ENCODE peak calls at places on chromosomes 16 and 17, in four cellular contexts. H is H1, K is H9, D is IMR-90. B is an unnamed sample.
A peak's percentile ranks its signal among the peaks of the same experiment; 100 is the strongest.

GRCh38 chr16:18800674-18801196 is 614 bp downstream of the ARL6IP1 start:
- DNase-seq in H (no peak), K (no peak), D (no peak), B (peak; percentile 44)

GRCh38 chr16:68479271-68479670 is 31.0 kb upstream of the SMPD3 start:
- DNase-seq in H (no peak), D (no peak), K (no peak), B (no peak)

GRCh38 chr17:28961391-28961790 is 10.1 kb upstream of the PHF12 start:
- DNase-seq in D (no peak), H (no peak), K (no peak), B (no peak)

GRCh38 chr16:49280022-49280741 is 1.5 kb downstream of the CBLN1 start:
- DNase-seq in D (no peak), H (no peak), K (peak; percentile 78), B (peak; percentile 83)

GRCh38 chr17:40598928-40599627 is 33.8 kb upstream of the CCR7 start:
- DNase-seq in H (no peak), D (peak; percentile 37), K (no peak), B (no peak)

GRCh38 chr17:28712037-28712704 is 483 bp upstream of the PROCA1 start:
- DNase-seq in H (no peak), K (peak; percentile 87), D (no peak), B (peak; percentile 81)

GRCh38 chr16:84535408-84535807 is 30.9 kb upstream of the MEAK7 start:
- DNase-seq in D (no peak), K (no peak), H (no peak), B (peak; percentile 53)

GRCh38 chr16:88770459-88771293 is 14.3 kb downstream of the PIEZO1 start:
- DNase-seq in K (peak; percentile 92), H (peak; percentile 69), D (peak; percentile 87), B (peak; percentile 92)

GRCh38 chr16:46852130-46852529 is 21.1 kb upstream of the C16orf87 start:
- DNase-seq in H (no peak), D (no peak), K (no peak), B (no peak)

GRCh38 chr16:87812200-87812656 is 46.4 kb upstream of the KLHDC4 start:
- DNase-seq in H (no peak), D (no peak), K (no peak), B (no peak)

DNA sequence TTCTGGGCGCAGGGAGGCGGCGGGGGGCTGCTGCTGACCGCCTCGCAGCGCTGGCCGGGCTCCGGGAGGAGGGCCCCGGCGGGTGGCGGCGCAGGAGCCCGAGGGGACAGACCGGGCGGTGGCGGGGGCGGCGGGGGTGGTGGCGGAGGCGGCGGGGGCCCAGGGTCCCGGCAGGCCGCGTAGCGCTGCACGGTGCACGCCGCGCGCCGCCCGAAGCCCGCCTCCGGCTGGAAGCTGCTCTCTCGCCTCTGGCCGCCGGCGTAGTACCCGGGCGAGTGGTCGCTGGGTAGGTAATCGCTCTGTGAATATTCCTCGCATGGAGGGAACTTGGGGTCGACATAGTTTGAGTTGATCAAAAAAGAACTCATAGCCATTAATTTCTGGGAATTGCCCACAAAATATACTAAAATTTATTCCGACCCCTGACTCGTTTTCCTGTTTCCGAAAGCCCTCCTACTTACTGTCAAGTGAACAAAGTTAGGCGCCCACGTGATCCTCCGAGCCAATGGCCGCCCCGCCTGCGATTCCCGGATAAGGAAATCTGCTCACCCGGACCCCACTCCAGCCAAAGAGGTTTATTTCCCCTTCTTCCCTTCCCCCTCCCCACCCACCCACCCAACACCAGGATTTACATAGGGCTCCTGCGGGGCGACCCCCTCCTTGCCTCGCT is at the start of gene HOXB4:
- DNase-seq in H (no peak), K (peak; percentile 90), D (peak; percentile 88), B (peak; percentile 75)
- H3K4ac ChIP-seq in H (no peak within 1 kb of the TSS), K (no peak within 1 kb of the TSS), D (peak within 1 kb of the TSS; percentile 97), B (no peak within 1 kb of the TSS)

DNA sequence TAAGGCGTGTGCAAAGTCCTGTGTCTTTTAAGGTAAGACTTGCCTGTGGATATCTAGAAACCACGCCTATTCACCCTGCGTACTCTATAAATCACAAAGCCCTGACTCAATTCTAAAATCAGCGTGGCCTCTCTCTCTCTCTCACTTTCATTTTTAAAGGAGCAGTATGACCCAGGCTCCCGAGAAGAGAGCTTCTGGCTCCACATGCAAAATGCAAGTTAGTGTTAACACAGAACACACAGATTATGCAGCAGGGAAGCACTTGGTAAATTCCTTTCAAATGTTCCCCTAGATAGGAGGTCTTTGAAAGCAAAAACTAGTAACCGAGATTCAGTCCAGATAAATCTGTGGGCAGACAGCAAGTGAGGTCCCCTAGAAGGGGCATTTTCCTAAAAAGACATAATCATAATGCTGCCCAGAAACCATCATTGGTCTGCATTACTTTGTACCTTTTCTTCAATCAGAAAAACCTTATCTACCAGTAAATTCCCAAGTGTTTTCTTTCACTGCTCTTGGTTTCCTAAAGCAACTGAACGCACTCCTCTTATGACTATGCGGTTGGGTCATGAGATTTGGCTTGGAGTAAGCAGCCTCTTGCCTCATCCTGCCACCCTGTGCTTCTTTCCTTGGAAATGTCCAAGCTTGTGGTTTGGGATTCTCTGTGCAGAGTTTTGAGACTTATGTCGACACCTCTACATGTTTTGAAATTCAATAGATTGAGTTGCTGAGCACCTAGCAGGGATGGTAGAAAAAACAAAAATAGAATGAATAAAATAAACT is 31.7 kb upstream of the KCNJ2 start:
- DNase-seq in D (peak; percentile 95), H (no peak), K (no peak), B (peak; percentile 60)
- H3K4me1 ChIP-seq in D (peaks cover 14% of the 10 kb centered on the region), H (no peaks in the 10 kb centered on the region), K (no peaks in the 10 kb centered on the region), B (no peaks in the 10 kb centered on the region)

GRCh38 chr16:81443688-81444447 is 740 bp upstream of the CMIP start:
- DNase-seq in D (no peak), K (peak; percentile 52), H (no peak), B (no peak)

GRCh38 chr16:81445926-81446317 is 1.3 kb downstream of the CMIP start:
- DNase-seq in H (no peak), K (no peak), D (no peak), B (peak; percentile 67)

GRCh38 chr16:81446318-81447275 is 2.0 kb downstream of the CMIP start:
- DNase-seq in K (no peak), D (peak; percentile 51), H (no peak), B (peak; percentile 66)

GRCh38 chr16:81444448-81445121 is at the start of gene CMIP:
- DNase-seq in H (peak; percentile 34), D (peak; percentile 72), K (peak; percentile 82), B (peak; percentile 88)

GRCh38 chr16:81445143-81445922 is 725 bp downstream of the CMIP start:
- DNase-seq in K (no peak), H (no peak), D (peak; percentile 19), B (no peak)
- H3K4ac ChIP-seq in K (no peak overlapping the region), H (no peak overlapping the region), D (peak overlapping the region; percentile 80), B (peak overlapping the region; percentile 64)

GRCh38 chr17:58337126-58337599 is 8.6 kb upstream of the TSPOAP1 start:
- DNase-seq in K (peak; percentile 48), D (peak; percentile 27), H (no peak), B (peak; percentile 70)

GRCh38 chr17:58337600-58338453 is 9.2 kb upstream of the TSPOAP1 start:
- DNase-seq in D (peak; percentile 96), K (peak; percentile 94), H (peak; percentile 44), B (peak; percentile 93)

GRCh38 chr17:58338907-58339774 is 10.5 kb upstream of the TSPOAP1 start:
- DNase-seq in D (peak; percentile 88), H (no peak), K (peak; percentile 95), B (peak; percentile 94)

GRCh38 chr17:58339775-58340622 is 11.4 kb upstream of the TSPOAP1 start:
- DNase-seq in H (no peak), K (no peak), D (no peak), B (no peak)

DNA sequence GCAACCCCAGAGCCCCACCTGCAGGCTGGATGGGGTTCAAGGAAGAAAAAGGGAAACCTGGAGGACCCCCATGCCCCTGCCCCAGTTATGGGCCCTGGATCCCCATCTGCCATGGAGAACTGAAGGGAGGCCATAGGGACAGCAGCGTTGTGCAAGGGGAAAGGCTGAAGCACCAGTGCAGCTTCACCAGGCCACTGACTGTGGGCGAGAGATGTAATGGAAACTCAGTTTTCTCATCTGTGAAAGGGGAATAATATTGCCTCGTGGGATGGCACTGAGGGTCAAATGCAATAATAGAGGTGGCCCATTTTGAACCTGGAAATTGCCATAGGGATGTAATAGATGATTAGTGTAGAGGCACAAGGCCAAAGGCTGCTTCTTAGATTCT is 9.9 kb upstream of the TSPOAP1 start:
- DNase-seq in K (no peak), H (no peak), D (no peak), B (no peak)
- H3K4me1 ChIP-seq in K (peaks cover 6% of the 10 kb centered on the region), H (peaks cover 4% of the 10 kb centered on the region), D (peaks cover 38% of the 10 kb centered on the region), B (peaks cover 24% of the 10 kb centered on the region)

DNA sequence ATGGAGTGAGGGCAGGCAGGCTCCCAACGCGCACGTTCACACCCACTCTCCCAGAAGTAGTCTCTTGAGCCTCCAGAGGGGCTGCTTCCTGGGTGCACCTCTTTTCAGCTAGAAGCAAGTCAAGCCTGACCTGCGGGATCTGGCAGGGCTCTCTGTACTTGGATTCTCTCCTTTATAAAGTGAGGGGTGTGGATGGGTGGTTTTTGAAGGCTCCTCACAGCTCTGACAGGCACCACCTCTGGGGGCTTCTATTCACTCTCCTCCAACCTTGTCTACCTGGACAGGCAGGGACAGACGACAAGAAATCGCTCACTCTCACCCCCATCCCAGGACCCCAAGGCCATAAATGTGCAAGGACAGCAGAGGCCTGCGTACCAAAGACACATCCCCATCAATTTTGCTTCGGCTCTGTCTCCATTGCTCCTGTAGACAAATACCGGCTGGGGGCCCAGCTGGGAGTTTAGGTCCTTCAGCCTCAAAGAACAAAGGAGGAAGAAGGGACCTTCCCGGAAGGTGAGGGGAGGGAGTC is 814 bp upstream of the DYNLL2 start:
- DNase-seq in K (no peak), H (no peak), D (no peak), B (no peak)
- H3K4ac ChIP-seq in K (no peak overlapping the region), H (peak overlapping the region; percentile 29), D (peak overlapping the region; percentile 95), B (peak overlapping the region; percentile 87)

GRCh38 chr17:77493238-77493812 is 352.6 kb downstream of the SEC14L1 start:
- DNase-seq in H (no peak), K (no peak), D (no peak), B (no peak)
- H3K4me1 ChIP-seq in H (no peaks in the 10 kb centered on the region), K (no peaks in the 10 kb centered on the region), D (peaks cover 3% of the 10 kb centered on the region), B (no peaks in the 10 kb centered on the region)

GRCh38 chr16:86798247-86799041 is 220.1 kb downstream of the FOXL1 start:
- DNase-seq in K (no peak), D (no peak), H (no peak), B (no peak)
- H3K4ac ChIP-seq in K (no peak overlapping the region), D (no peak overlapping the region), H (no peak overlapping the region), B (no peak overlapping the region)

DNA sequence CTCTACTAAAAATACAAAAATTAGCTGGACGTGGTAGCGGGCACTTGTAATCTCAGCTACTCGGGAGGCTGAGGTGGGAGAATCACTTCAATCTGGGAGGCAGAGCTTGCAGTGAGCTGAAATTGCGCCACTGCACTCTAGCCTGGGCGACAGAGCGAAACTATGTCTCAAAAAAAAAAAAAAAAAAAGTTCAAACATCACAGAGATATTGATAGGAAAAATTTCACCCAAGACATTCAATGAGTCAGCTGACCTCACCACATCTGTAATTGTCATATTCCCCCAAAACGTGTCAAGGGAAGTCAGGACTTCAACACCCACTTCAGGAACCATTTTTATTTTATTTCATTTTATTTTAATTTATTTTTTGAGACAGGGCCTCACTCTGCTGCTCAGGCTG is 8.0 kb upstream of the PRSS27 start:
- DNase-seq in H (no peak), D (no peak), K (no peak), B (no peak)
- H3K4me1 ChIP-seq in H (no peaks in the 10 kb centered on the region), D (no peaks in the 10 kb centered on the region), K (no peaks in the 10 kb centered on the region), B (no peaks in the 10 kb centered on the region)

GRCh38 chr16:30902070-30902972 is 5.9 kb downstream of the CTF1 start:
- DNase-seq in K (peak; percentile 67), H (no peak), D (peak; percentile 63), B (peak; percentile 66)
- H3K4ac ChIP-seq in K (no peak overlapping the region), H (no peak overlapping the region), D (peak overlapping the region; percentile 91), B (peak overlapping the region; percentile 61)